ENCODE peak calls at places on chromosomes 13 and 19, in four cellular contexts. One of them, this sample, is unnamed.

GRCh38 chr13:78239681-78240080 is 321.1 kb upstream of the EDNRB start:
- DNase-seq in WTC11: no peak
- DNase-seq in iris pigment epithelial cell: no peak
- DNase-seq in islet precursor cell: peak
- DNase-seq in this sample: no peak

GRCh38 chr13:32309812-32310706 is 5.1 kb downstream of the ZAR1L start:
- DNase-seq in WTC11: no peak
- DNase-seq in iris pigment epithelial cell: peak
- DNase-seq in islet precursor cell: no peak
- DNase-seq in this sample: no peak

GRCh38 chr19:10430505-10431253 is 10.3 kb downstream of the PDE4A start:
- DNase-seq in WTC11: peak
- DNase-seq in iris pigment epithelial cell: no peak
- DNase-seq in islet precursor cell: peak
- DNase-seq in this sample: no peak

GRCh38 chr13:35164324-35164932 is 222.4 kb downstream of the NBEA start:
- DNase-seq in WTC11: no peak
- DNase-seq in iris pigment epithelial cell: peak
- DNase-seq in islet precursor cell: no peak
- DNase-seq in this sample: no peak

GRCh38 chr13:52945348-52945747 is 83.3 kb upstream of the OLFM4 start:
- DNase-seq in WTC11: no peak
- DNase-seq in iris pigment epithelial cell: no peak
- DNase-seq in islet precursor cell: no peak
- DNase-seq in this sample: no peak

GRCh38 chr19:49380391-49380790 is 7.7 kb upstream of the KASH5 start:
- DNase-seq in WTC11: no peak
- DNase-seq in iris pigment epithelial cell: no peak
- DNase-seq in islet precursor cell: no peak
- DNase-seq in this sample: no peak

GRCh38 chr13:21606781-21607180 is 2.8 kb upstream of the MICU2 start:
- DNase-seq in WTC11: no peak
- DNase-seq in iris pigment epithelial cell: no peak
- DNase-seq in islet precursor cell: no peak
- DNase-seq in this sample: no peak

GRCh38 chr19:17488593-17489391 is 18.5 kb downstream of the SLC27A1 start:
- DNase-seq in WTC11: peak
- DNase-seq in iris pigment epithelial cell: peak
- DNase-seq in islet precursor cell: peak
- DNase-seq in this sample: no peak

GRCh38 chr19:17541184-17541759 is 14.2 kb upstream of the COLGALT1 start:
- DNase-seq in WTC11: no peak
- DNase-seq in iris pigment epithelial cell: no peak
- DNase-seq in islet precursor cell: no peak
- DNase-seq in this sample: no peak

GRCh38 chr19:23571175-23571574 is 115.8 kb downstream of the ZNF675 start:
- DNase-seq in WTC11: no peak
- DNase-seq in iris pigment epithelial cell: no peak
- DNase-seq in islet precursor cell: no peak
- DNase-seq in this sample: no peak

GRCh38 chr19:814108-815078 is 7.4 kb downstream of the PLPPR3 start:
- DNase-seq in WTC11: no peak
- DNase-seq in iris pigment epithelial cell: no peak
- DNase-seq in islet precursor cell: peak
- DNase-seq in this sample: no peak

GRCh38 chr13:106561551-106562170 is 6.3 kb downstream of the ARGLU1 start:
- DNase-seq in WTC11: no peak
- DNase-seq in iris pigment epithelial cell: peak
- DNase-seq in islet precursor cell: peak
- DNase-seq in this sample: no peak

GRCh38 chr19:3670258-3670795 is 29.9 kb downstream of the PIP5K1C start:
- DNase-seq in WTC11: no peak
- DNase-seq in iris pigment epithelial cell: peak
- DNase-seq in islet precursor cell: peak
- DNase-seq in this sample: peak

GRCh38 chr13:27536361-27537101 is 83.8 kb downstream of the LNX2 start:
- DNase-seq in WTC11: no peak
- DNase-seq in iris pigment epithelial cell: no peak
- DNase-seq in islet precursor cell: no peak
- DNase-seq in this sample: no peak

GRCh38 chr13:111663505-111663904 is 343.1 kb downstream of the TEX29 start:
- DNase-seq in WTC11: no peak
- DNase-seq in iris pigment epithelial cell: no peak
- DNase-seq in islet precursor cell: peak
- DNase-seq in this sample: no peak

GRCh38 chr13:48739346-48740037 is 85.8 kb downstream of the CYSLTR2 start:
- DNase-seq in WTC11: no peak
- DNase-seq in iris pigment epithelial cell: peak
- DNase-seq in islet precursor cell: no peak
- DNase-seq in this sample: no peak